ENCODE peak calls at places on chromosomes 6 and 20, in six cellular contexts. U is heart right ventricle; G is CD8-positive, alpha-beta T cell; X is right atrium auricular region; S is stomach; E is PC-9. D is an unnamed sample.

GRCh38 chr20:37897008-37897548 is 5.8 kb upstream of the VSTM2L start:
- DNase-seq in X (no peak), E (no peak), S (no peak), U (peak; percentile 32), G (no peak), D (no peak)

GRCh38 chr6:21500894-21501293 is 92.7 kb upstream of the SOX4 start:
- DNase-seq in E (no peak), S (peak; percentile 29), U (no peak), X (no peak), G (no peak), D (no peak)

GRCh38 chr20:52524865-52525264 is 333.3 kb upstream of the ZFP64 start:
- DNase-seq in E (no peak), U (no peak), G (no peak), S (no peak), X (no peak), D (no peak)

GRCh38 chr20:19625416-19625815 is 132.6 kb upstream of the RIN2 start:
- DNase-seq in E (no peak), X (no peak), G (no peak), S (no peak), U (no peak), D (no peak)

GRCh38 chr6:128491643-128492206 is 28.7 kb downstream of the PTPRK start:
- DNase-seq in U (no peak), S (no peak), G (no peak), X (no peak), E (no peak), D (no peak)

GRCh38 chr6:85685713-85686112 is 43.0 kb upstream of the SYNCRIP start:
- DNase-seq in E (no peak), S (no peak), X (no peak), G (no peak), U (no peak), D (no peak)

GRCh38 chr6:129498950-129499870 is 210.8 kb downstream of the ARHGAP18 start:
- DNase-seq in U (no peak), E (no peak), S (no peak), X (no peak), G (no peak), D (no peak)

GRCh38 chr6:16639689-16640480 is 121.4 kb downstream of the ATXN1 start:
- DNase-seq in U (no peak), E (no peak), X (no peak), G (no peak), S (no peak), D (no peak)

GRCh38 chr20:36607586-36608387 is 2.2 kb downstream of the RAB5IF start:
- DNase-seq in E (peak; percentile 79), G (no peak), S (peak; percentile 34), X (no peak), U (no peak), D (no peak)

GRCh38 chr6:136889271-136890193 is 32.6 kb upstream of the SLC35D3 start:
- DNase-seq in U (no peak), G (no peak), X (no peak), E (no peak), S (no peak), D (no peak)

GRCh38 chr6:15672291-15672690 is 9.5 kb upstream of the DTNBP1 start:
- DNase-seq in G (no peak), S (no peak), U (no peak), E (no peak), X (no peak), D (no peak)

GRCh38 chr20:7703436-7703835 is 236.8 kb downstream of the HAO1 start:
- DNase-seq in E (no peak), S (no peak), X (no peak), U (no peak), G (no peak), D (no peak)

GRCh38 chr20:36620917-36621316 is 15.3 kb downstream of the RAB5IF start:
- DNase-seq in X (no peak), E (no peak), U (no peak), S (no peak), G (no peak), D (no peak)

GRCh38 chr6:80363501-80363900 is 257.0 kb downstream of the BCKDHB start:
- DNase-seq in S (no peak), G (no peak), U (no peak), X (no peak), E (no peak), D (no peak)

GRCh38 chr20:32396656-32397160 is 38.6 kb downstream of the ASXL1 start:
- DNase-seq in S (no peak), X (no peak), E (no peak), G (no peak), U (no peak), D (no peak)

GRCh38 chr6:158257781-158258180 is 54.5 kb upstream of the TULP4 start:
- DNase-seq in S (no peak), E (no peak), G (no peak), X (no peak), U (no peak), D (no peak)

GRCh38 chr20:61263084-61263695 is 11.1 kb downstream of the CDH4 start:
- DNase-seq in G (no peak), X (no peak), U (no peak), E (peak; percentile 15), S (no peak), D (no peak)

GRCh38 chr6:41236276-41236675 is 8.1 kb downstream of the TREML4 start:
- DNase-seq in U (no peak), E (no peak), X (no peak), G (no peak), S (no peak), D (no peak)

GRCh38 chr6:41257369-41258195 is 28.9 kb downstream of the TREM1 start:
- DNase-seq in G (no peak), S (peak; percentile 61), E (peak; percentile 26), X (no peak), U (no peak), D (no peak)

GRCh38 chr6:35747877-35748276 is 11.0 kb downstream of the ARMC12 start:
- DNase-seq in S (no peak), X (no peak), U (no peak), G (no peak), E (no peak), D (no peak)

GRCh38 chr20:24102749-24103148 is 114.2 kb upstream of the GGTLC1 start:
- DNase-seq in X (no peak), U (no peak), S (no peak), E (no peak), G (no peak), D (no peak)

GRCh38 chr6:107730683-107731314 is 93.3 kb downstream of the SCML4 start:
- DNase-seq in X (no peak), E (no peak), U (no peak), S (no peak), G (no peak), D (no peak)

GRCh38 chr6:42030585-42031506 is 19.5 kb upstream of the TAF8 start:
- DNase-seq in X (no peak), E (peak; percentile 71), U (peak; percentile 46), G (no peak), S (no peak), D (no peak)

DNA sequence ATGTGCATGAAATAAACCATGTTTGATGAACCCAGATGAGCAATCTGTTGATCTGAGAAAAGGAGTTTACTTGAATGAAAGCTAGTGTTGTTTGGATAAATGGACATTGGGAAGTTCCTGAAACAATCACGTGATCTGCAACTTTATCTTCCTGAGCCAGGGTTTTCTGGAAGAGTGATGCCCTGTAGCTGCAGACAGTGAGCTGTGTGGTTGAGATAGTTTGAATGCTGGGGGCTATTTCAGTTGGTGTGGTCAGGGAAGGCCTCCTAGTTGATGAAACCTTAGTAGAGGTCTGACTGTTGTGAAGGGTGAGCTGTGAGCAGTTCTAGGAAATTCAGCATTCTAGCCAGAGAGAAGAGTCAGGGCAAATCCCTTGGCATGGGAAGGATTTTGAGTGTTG is 643.7 kb downstream of the UTRN start:
- DNase-seq in U (no peak), X (no peak), S (no peak), G (no peak), E (no peak), D (no peak)
- H3K4me3 ChIP-seq in U (no peak overlapping the region), X (no peak overlapping the region), S (no peak overlapping the region), G (no peak overlapping the region), E (no peak overlapping the region), D (no peak overlapping the region)

DNA sequence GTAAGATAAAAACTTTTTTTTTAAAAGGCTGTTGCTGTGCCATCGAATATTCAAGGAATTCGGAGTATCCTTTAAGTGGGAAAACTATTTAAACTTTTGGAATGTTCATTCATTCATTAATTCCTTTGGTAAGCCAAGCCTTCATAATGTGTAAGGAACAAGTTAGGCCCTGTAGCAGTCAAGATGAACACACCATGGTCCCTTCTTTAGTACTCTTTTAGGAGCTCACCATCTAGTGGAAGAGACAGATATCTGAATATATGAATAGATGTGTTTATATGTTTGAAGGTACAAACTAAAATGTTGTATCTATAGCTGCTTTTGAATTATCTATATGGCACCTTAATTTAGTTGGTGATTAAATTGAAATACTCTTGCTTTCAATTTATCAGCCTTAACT is 5.8 kb downstream of the SPO11 start:
- DNase-seq in G (no peak), E (no peak), X (no peak), U (no peak), S (no peak), D (no peak)
- TF ChIP-seq CTCF in G (no peak), E (peak; percentile 45), X (no peak), U (no peak), S (no peak), D (no peak)

DNA sequence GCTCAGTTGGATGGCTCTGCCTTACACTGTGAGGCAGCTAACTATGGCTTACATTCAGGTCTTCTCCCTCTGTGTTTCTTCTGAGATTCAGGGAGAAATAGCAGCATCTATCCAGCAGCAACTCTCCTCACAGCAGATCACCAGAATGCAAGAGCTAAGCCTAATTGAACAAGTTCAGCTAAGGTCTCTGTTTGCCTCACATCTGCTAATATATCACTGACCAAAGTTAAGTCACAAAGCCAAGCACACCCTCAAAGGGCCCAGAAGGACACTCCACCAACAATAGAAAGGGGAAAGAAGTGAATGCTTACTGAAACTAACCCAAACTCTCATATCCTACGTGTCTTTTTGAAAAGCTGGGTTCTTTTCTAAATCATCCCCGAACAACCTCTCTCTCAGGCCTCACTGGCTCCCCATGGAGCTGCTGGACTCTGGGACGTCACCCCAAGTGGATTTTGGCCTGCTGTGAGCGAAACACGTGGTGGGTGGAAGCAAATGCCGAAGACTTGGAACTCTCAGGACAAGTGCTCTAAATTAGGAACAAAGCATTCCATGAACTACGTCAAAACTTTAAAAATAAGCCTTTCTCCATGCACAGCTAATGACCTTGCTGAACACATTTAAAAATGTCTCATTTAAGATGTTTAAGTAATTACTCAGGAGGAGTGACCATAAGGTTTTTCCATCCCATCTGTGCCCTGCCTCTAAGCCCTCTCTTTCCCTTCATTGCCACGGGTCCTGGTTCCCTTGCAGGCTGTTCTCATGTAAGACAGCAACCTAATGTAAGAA is 167.5 kb upstream of the PLCB4 start:
- DNase-seq in G (no peak), U (peak; percentile 42), E (no peak), X (no peak), S (no peak), D (peak; percentile 23)
- H3K27ac ChIP-seq in G (no peak overlapping the region), U (peak overlapping the region; percentile 64), E (no peak overlapping the region), X (peak overlapping the region; percentile 66), S (peak overlapping the region; percentile 2), D (peak overlapping the region; percentile 81)

DNA sequence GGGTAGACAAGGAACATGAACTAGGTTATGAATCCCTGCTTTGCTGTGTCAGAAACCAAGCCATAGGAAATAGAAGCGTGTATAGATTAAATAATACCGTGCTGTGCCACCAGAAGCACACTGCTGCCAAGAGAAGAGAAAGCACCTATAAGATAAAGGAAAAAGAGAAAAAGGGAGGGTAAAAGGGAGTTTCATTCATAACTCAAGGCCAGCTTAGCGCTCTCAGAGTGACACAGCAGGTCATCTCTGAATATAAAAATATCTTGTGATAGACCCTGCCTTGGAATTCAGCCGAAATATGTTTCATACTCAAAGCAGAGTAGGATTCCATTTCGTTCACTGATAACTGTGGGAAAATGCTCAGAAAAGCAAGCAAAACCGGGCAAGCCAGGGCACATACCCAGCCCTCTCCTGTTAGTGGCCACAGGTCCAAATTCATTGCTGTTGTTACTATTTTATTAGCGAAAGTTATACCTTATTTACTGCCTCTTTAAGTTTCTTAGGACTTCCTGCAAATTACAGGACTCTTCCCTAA is 8.7 kb downstream of the JAG1 start:
- DNase-seq in E (no peak), X (no peak), U (no peak), G (no peak), S (no peak), D (no peak)
- H3K4me3 ChIP-seq in E (no peak overlapping the region), X (no peak overlapping the region), U (peak overlapping the region; percentile 97), G (no peak overlapping the region), S (no peak overlapping the region), D (no peak overlapping the region)